ENCODE peak calls at places on chromosome 1, in nine cellular contexts. One of them, this sample, is unnamed.
A peak's percentile ranks its signal among the peaks of the same experiment; 100 is the strongest.

GRCh38 chr1:232950919-232951579 is 638 bp downstream of the NTPCR start:
- DNase-seq in BE2C: peak; percentile 38
- DNase-seq in endothelial cell of umbilical vein: peak; percentile 48
- DNase-seq in suprapubic skin: no peak
- DNase-seq in Panc1: no peak
- DNase-seq in kidney epithelial cell: no peak
- DNase-seq in mucosa of descending colon: peak; percentile 50
- DNase-seq in small intestine: peak; percentile 33
- DNase-seq in kidney: no peak
- DNase-seq in this sample: no peak

GRCh38 chr1:151843398-151843797 is 3.8 kb upstream of the C2CD4D start:
- DNase-seq in kidney epithelial cell: no peak
- DNase-seq in suprapubic skin: no peak
- DNase-seq in kidney: no peak
- DNase-seq in BE2C: no peak
- DNase-seq in Panc1: no peak
- DNase-seq in small intestine: no peak
- DNase-seq in endothelial cell of umbilical vein: no peak
- DNase-seq in mucosa of descending colon: no peak
- DNase-seq in this sample: no peak

GRCh38 chr1:232283864-232284263 is 346.1 kb downstream of the SIPA1L2 start:
- DNase-seq in Panc1: no peak
- DNase-seq in suprapubic skin: no peak
- DNase-seq in small intestine: no peak
- DNase-seq in kidney: peak; percentile 79
- DNase-seq in kidney epithelial cell: no peak
- DNase-seq in BE2C: peak; percentile 33
- DNase-seq in endothelial cell of umbilical vein: no peak
- DNase-seq in mucosa of descending colon: no peak
- DNase-seq in this sample: no peak

GRCh38 chr1:30527511-30528140 is 195.8 kb downstream of the MATN1 start:
- DNase-seq in mucosa of descending colon: no peak
- DNase-seq in suprapubic skin: peak; percentile 63
- DNase-seq in endothelial cell of umbilical vein: no peak
- DNase-seq in Panc1: no peak
- DNase-seq in kidney epithelial cell: no peak
- DNase-seq in kidney: no peak
- DNase-seq in BE2C: no peak
- DNase-seq in small intestine: no peak
- DNase-seq in this sample: no peak

GRCh38 chr1:164771568-164772350 is 212.8 kb downstream of the PBX1 start:
- DNase-seq in BE2C: no peak
- DNase-seq in kidney: no peak
- DNase-seq in suprapubic skin: no peak
- DNase-seq in mucosa of descending colon: no peak
- DNase-seq in kidney epithelial cell: peak; percentile 61
- DNase-seq in small intestine: peak; percentile 91
- DNase-seq in Panc1: no peak
- DNase-seq in endothelial cell of umbilical vein: peak; percentile 32
- DNase-seq in this sample: peak; percentile 76

GRCh38 chr1:103459385-103459784 is 66.1 kb upstream of the RNPC3 start:
- DNase-seq in suprapubic skin: no peak
- DNase-seq in kidney: no peak
- DNase-seq in kidney epithelial cell: no peak
- DNase-seq in Panc1: no peak
- DNase-seq in BE2C: no peak
- DNase-seq in mucosa of descending colon: no peak
- DNase-seq in small intestine: no peak
- DNase-seq in endothelial cell of umbilical vein: no peak
- DNase-seq in this sample: no peak

GRCh38 chr1:165933446-165934170 is 106.2 kb downstream of the UCK2 start:
- DNase-seq in BE2C: no peak
- DNase-seq in small intestine: no peak
- DNase-seq in endothelial cell of umbilical vein: no peak
- DNase-seq in Panc1: no peak
- DNase-seq in mucosa of descending colon: no peak
- DNase-seq in kidney: no peak
- DNase-seq in kidney epithelial cell: no peak
- DNase-seq in suprapubic skin: no peak
- DNase-seq in this sample: no peak

GRCh38 chr1:43152866-43153265 is 19.2 kb downstream of the EBNA1BP2 start:
- DNase-seq in small intestine: no peak
- DNase-seq in kidney: no peak
- DNase-seq in BE2C: no peak
- DNase-seq in suprapubic skin: no peak
- DNase-seq in mucosa of descending colon: no peak
- DNase-seq in kidney epithelial cell: no peak
- DNase-seq in endothelial cell of umbilical vein: no peak
- DNase-seq in Panc1: no peak
- DNase-seq in this sample: no peak

GRCh38 chr1:44072204-44072603 is 40.9 kb upstream of the SLC6A9 start:
- DNase-seq in endothelial cell of umbilical vein: no peak
- DNase-seq in suprapubic skin: no peak
- DNase-seq in kidney: no peak
- DNase-seq in BE2C: no peak
- DNase-seq in Panc1: no peak
- DNase-seq in mucosa of descending colon: no peak
- DNase-seq in small intestine: no peak
- DNase-seq in kidney epithelial cell: peak; percentile 85
- DNase-seq in this sample: no peak

GRCh38 chr1:197130677-197131304 is 15.7 kb downstream of the ASPM start:
- DNase-seq in suprapubic skin: no peak
- DNase-seq in small intestine: no peak
- DNase-seq in mucosa of descending colon: no peak
- DNase-seq in BE2C: no peak
- DNase-seq in kidney: no peak
- DNase-seq in endothelial cell of umbilical vein: peak; percentile 22
- DNase-seq in kidney epithelial cell: peak; percentile 43
- DNase-seq in Panc1: no peak
- DNase-seq in this sample: no peak
- H3K36me3 ChIP-seq in suprapubic skin: no peaks in the 10 kb centered on the region
- H3K36me3 ChIP-seq in small intestine: no peaks in the 10 kb centered on the region
- H3K36me3 ChIP-seq in mucosa of descending colon: no peaks in the 10 kb centered on the region
- H3K36me3 ChIP-seq in BE2C: peaks cover 64% of the 10 kb centered on the region
- H3K36me3 ChIP-seq in kidney: no peaks in the 10 kb centered on the region
- H3K36me3 ChIP-seq in endothelial cell of umbilical vein: no peaks in the 10 kb centered on the region
- H3K36me3 ChIP-seq in kidney epithelial cell: peaks cover 1% of the 10 kb centered on the region
- H3K36me3 ChIP-seq in Panc1: peaks cover 19% of the 10 kb centered on the region
- H3K36me3 ChIP-seq in this sample: peaks cover 84% of the 10 kb centered on the region

DNA sequence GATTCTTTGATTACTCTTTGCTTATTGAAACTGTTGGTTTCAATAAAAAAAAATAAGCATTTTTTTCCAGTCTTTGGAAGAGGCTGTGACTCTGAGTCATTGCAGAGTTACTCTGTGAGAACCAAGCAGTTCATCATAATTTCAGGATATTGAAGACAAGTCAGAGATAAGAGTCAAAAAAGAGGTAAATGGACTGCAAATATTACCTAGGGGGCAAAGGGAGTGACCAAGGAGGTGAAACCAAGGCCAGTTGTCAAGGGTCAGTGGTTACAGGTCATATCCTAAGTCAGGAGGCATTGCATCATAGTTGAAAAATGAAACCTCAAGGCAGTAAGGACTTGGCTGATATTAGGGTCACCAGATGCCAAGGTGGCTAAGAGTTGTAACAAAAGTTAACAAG is 597.1 kb upstream of the USP24 start:
- DNase-seq in BE2C: no peak
- DNase-seq in endothelial cell of umbilical vein: no peak
- DNase-seq in suprapubic skin: no peak
- DNase-seq in mucosa of descending colon: no peak
- DNase-seq in small intestine: no peak
- DNase-seq in kidney: no peak
- DNase-seq in kidney epithelial cell: no peak
- DNase-seq in Panc1: no peak
- DNase-seq in this sample: no peak
- H3K36me3 ChIP-seq in BE2C: no peaks in the 10 kb centered on the region
- H3K36me3 ChIP-seq in endothelial cell of umbilical vein: no peaks in the 10 kb centered on the region
- H3K36me3 ChIP-seq in suprapubic skin: no peaks in the 10 kb centered on the region
- H3K36me3 ChIP-seq in mucosa of descending colon: no peaks in the 10 kb centered on the region
- H3K36me3 ChIP-seq in small intestine: no peaks in the 10 kb centered on the region
- H3K36me3 ChIP-seq in kidney: no peaks in the 10 kb centered on the region
- H3K36me3 ChIP-seq in kidney epithelial cell: no peaks in the 10 kb centered on the region
- H3K36me3 ChIP-seq in Panc1: no peaks in the 10 kb centered on the region
- H3K36me3 ChIP-seq in this sample: no peaks in the 10 kb centered on the region

DNA sequence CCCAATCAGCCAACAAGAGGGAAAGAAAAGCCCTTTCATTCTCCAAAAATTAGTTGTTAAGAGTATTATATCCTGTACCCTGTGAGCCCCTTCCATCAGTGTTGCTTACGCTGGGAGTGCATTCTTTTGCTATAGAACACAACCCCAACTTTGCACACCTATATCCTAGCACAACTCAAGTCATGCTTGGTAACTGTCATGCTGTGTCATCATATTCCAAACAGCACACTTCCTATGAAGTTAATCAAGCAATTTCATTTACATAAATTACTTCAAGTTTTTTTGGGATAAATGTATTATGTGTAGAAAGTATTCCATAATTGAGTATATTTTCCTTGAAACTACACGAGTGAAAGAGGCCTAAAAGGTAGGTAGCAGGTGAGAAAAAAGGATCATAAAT is 20.0 kb downstream of the FUBP1 start:
- DNase-seq in BE2C: no peak
- DNase-seq in endothelial cell of umbilical vein: no peak
- DNase-seq in small intestine: no peak
- DNase-seq in mucosa of descending colon: no peak
- DNase-seq in suprapubic skin: no peak
- DNase-seq in Panc1: no peak
- DNase-seq in kidney: no peak
- DNase-seq in kidney epithelial cell: no peak
- DNase-seq in this sample: no peak
- H3K36me3 ChIP-seq in BE2C: peaks cover 89% of the 10 kb centered on the region
- H3K36me3 ChIP-seq in endothelial cell of umbilical vein: peaks cover 34% of the 10 kb centered on the region
- H3K36me3 ChIP-seq in small intestine: peaks cover 22% of the 10 kb centered on the region
- H3K36me3 ChIP-seq in mucosa of descending colon: peaks cover 28% of the 10 kb centered on the region
- H3K36me3 ChIP-seq in suprapubic skin: peaks cover 99% of the 10 kb centered on the region
- H3K36me3 ChIP-seq in Panc1: peaks cover 92% of the 10 kb centered on the region
- H3K36me3 ChIP-seq in kidney: peaks cover 76% of the 10 kb centered on the region
- H3K36me3 ChIP-seq in kidney epithelial cell: peaks cover 1% of the 10 kb centered on the region
- H3K36me3 ChIP-seq in this sample: peaks cover 100% of the 10 kb centered on the region

DNA sequence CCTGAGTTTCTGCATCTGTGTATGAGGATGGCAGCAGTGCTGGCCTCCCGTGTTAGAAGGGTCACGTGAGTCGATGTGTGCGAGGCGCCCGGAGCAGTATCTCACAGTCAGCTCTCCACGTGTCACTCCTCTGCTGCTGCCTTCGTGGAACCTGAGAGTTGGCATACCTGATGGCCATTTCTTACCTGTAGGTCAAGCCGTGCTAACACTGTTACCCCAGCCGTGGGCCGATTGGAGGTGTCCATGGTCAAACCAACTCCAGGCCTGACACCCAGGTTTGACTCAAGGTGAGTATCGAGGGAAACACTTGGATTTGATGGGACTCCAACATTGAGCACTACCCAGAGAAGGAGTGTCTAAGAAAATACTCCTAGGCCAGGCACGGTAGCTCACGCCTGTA is 10.7 kb downstream of the CDCA8 start:
- DNase-seq in kidney epithelial cell: no peak
- DNase-seq in small intestine: no peak
- DNase-seq in kidney: peak; percentile 16
- DNase-seq in mucosa of descending colon: no peak
- DNase-seq in suprapubic skin: no peak
- DNase-seq in endothelial cell of umbilical vein: no peak
- DNase-seq in Panc1: no peak
- DNase-seq in BE2C: no peak
- DNase-seq in this sample: no peak
- H3K36me3 ChIP-seq in kidney epithelial cell: peaks cover 2% of the 10 kb centered on the region
- H3K36me3 ChIP-seq in small intestine: no peaks in the 10 kb centered on the region
- H3K36me3 ChIP-seq in kidney: no peaks in the 10 kb centered on the region
- H3K36me3 ChIP-seq in mucosa of descending colon: no peaks in the 10 kb centered on the region
- H3K36me3 ChIP-seq in suprapubic skin: peaks cover 14% of the 10 kb centered on the region
- H3K36me3 ChIP-seq in endothelial cell of umbilical vein: peaks cover 10% of the 10 kb centered on the region
- H3K36me3 ChIP-seq in Panc1: peaks cover 50% of the 10 kb centered on the region
- H3K36me3 ChIP-seq in BE2C: peaks cover 40% of the 10 kb centered on the region
- H3K36me3 ChIP-seq in this sample: peaks cover 90% of the 10 kb centered on the region

GRCh38 chr1:56525463-56526155 is 53.8 kb downstream of the PLPP3 start:
- DNase-seq in mucosa of descending colon: peak; percentile 31
- DNase-seq in endothelial cell of umbilical vein: no peak
- DNase-seq in kidney: no peak
- DNase-seq in kidney epithelial cell: no peak
- DNase-seq in suprapubic skin: no peak
- DNase-seq in BE2C: no peak
- DNase-seq in small intestine: peak; percentile 31
- DNase-seq in Panc1: no peak
- DNase-seq in this sample: no peak

GRCh38 chr1:56527548-56528302 is 51.6 kb downstream of the PLPP3 start:
- DNase-seq in mucosa of descending colon: peak; percentile 43
- DNase-seq in kidney epithelial cell: no peak
- DNase-seq in small intestine: peak; percentile 56
- DNase-seq in BE2C: peak; percentile 9
- DNase-seq in endothelial cell of umbilical vein: peak; percentile 60
- DNase-seq in Panc1: no peak
- DNase-seq in suprapubic skin: no peak
- DNase-seq in kidney: peak; percentile 90
- DNase-seq in this sample: no peak

GRCh38 chr1:56526571-56527174 is 52.7 kb downstream of the PLPP3 start:
- DNase-seq in suprapubic skin: no peak
- DNase-seq in kidney epithelial cell: no peak
- DNase-seq in small intestine: peak; percentile 61
- DNase-seq in Panc1: no peak
- DNase-seq in kidney: no peak
- DNase-seq in mucosa of descending colon: peak; percentile 21
- DNase-seq in BE2C: peak; percentile 7
- DNase-seq in endothelial cell of umbilical vein: no peak
- DNase-seq in this sample: no peak

GRCh38 chr1:56522680-56523079 is 56.7 kb downstream of the PLPP3 start:
- DNase-seq in kidney: no peak
- DNase-seq in mucosa of descending colon: peak; percentile 27
- DNase-seq in kidney epithelial cell: no peak
- DNase-seq in suprapubic skin: no peak
- DNase-seq in small intestine: no peak
- DNase-seq in Panc1: no peak
- DNase-seq in endothelial cell of umbilical vein: peak; percentile 84
- DNase-seq in BE2C: no peak
- DNase-seq in this sample: no peak

GRCh38 chr1:56524263-56524662 is 55.1 kb downstream of the PLPP3 start:
- DNase-seq in suprapubic skin: no peak
- DNase-seq in endothelial cell of umbilical vein: no peak
- DNase-seq in kidney epithelial cell: no peak
- DNase-seq in small intestine: no peak
- DNase-seq in Panc1: no peak
- DNase-seq in BE2C: no peak
- DNase-seq in mucosa of descending colon: no peak
- DNase-seq in kidney: no peak
- DNase-seq in this sample: no peak
- H3K36me3 ChIP-seq in suprapubic skin: peaks cover 24% of the 10 kb centered on the region
- H3K36me3 ChIP-seq in endothelial cell of umbilical vein: peaks cover 7% of the 10 kb centered on the region
- H3K36me3 ChIP-seq in kidney epithelial cell: no peaks in the 10 kb centered on the region
- H3K36me3 ChIP-seq in small intestine: peaks cover 2% of the 10 kb centered on the region
- H3K36me3 ChIP-seq in Panc1: no peaks in the 10 kb centered on the region
- H3K36me3 ChIP-seq in BE2C: no peaks in the 10 kb centered on the region
- H3K36me3 ChIP-seq in mucosa of descending colon: no peaks in the 10 kb centered on the region
- H3K36me3 ChIP-seq in kidney: peaks cover 43% of the 10 kb centered on the region
- H3K36me3 ChIP-seq in this sample: no peaks in the 10 kb centered on the region

This sample was measured in RWPE2.